ENCODE peak calls at places on chromosomes 12 and 14, in six cellular contexts. X is HepG2; J is suprapubic skin; F is gastrocnemius medialis; G is mammary epithelial cell; R is CD8-positive, alpha-beta memory T cell. U is an unnamed sample.
A peak's percentile ranks its signal among the peaks of the same experiment; 100 is the strongest.

GRCh38 chr12:113208041-113208934 is 13.0 kb upstream of the TPCN1 start:
- DNase-seq in R (peak; percentile 82), G (no peak), F (no peak), X (no peak), J (no peak), U (no peak)

GRCh38 chr14:104214411-104214810 is 76.0 kb downstream of the KIF26A start:
- DNase-seq in G (no peak), X (no peak), J (no peak), R (no peak), F (no peak), U (no peak)

GRCh38 chr12:114774181-114774580 is 90.2 kb upstream of the TBX3 start:
- DNase-seq in X (peak; percentile 67), R (no peak), F (no peak), G (no peak), J (no peak), U (no peak)

GRCh38 chr12:39393890-39394289 is 49.0 kb downstream of the KIF21A start:
- DNase-seq in X (no peak), J (no peak), F (no peak), R (no peak), G (no peak), U (no peak)

GRCh38 chr12:14974633-14975032 is 1.8 kb downstream of the PDE6H start:
- DNase-seq in F (no peak), G (no peak), R (no peak), X (no peak), J (no peak), U (no peak)

GRCh38 chr12:80553316-80553715 is 109.3 kb downstream of the PTPRQ start:
- DNase-seq in R (no peak), F (no peak), J (no peak), G (peak; percentile 65), X (no peak), U (peak; percentile 43)

GRCh38 chr12:1544991-1545700 is 49.2 kb downstream of the FBXL14 start:
- DNase-seq in R (no peak), F (no peak), J (no peak), G (no peak), X (peak; percentile 7), U (no peak)

GRCh38 chr14:100440207-100440631 is 117.1 kb downstream of the SLC25A47 start:
- DNase-seq in G (peak; percentile 79), X (peak; percentile 73), R (no peak), J (no peak), F (peak; percentile 77), U (peak; percentile 81)

GRCh38 chr12:97142737-97143450 is 235.8 kb downstream of the NEDD1 start:
- DNase-seq in G (no peak), F (no peak), J (no peak), X (no peak), R (no peak), U (no peak)

GRCh38 chr12:13627536-13627935 is 353.9 kb downstream of the GRIN2B start:
- DNase-seq in F (no peak), G (no peak), X (no peak), J (no peak), R (no peak), U (no peak)

GRCh38 chr14:93281937-93282336 is 50.9 kb downstream of the BTBD7 start:
- DNase-seq in J (no peak), R (no peak), G (no peak), X (no peak), F (no peak), U (no peak)

DNA sequence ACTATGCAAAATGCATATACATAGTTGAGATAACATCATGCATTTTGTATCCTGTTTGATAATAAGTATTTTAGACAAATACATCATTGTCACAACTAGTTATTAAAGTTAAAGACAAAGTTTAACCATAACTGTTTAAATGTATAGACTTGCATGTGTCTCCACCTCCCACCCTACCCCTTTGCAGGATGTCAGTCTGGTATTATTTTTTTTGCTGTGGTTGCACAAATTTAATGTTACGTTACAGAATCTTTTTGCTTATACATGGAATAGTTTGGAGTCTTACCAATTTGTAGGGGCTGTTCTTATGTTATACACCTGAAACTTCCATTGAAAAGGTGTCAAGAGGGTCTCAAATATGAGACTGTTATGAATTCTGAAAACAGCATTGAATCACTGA is 5.6 kb downstream of the CHST11 start:
- DNase-seq in G (no peak), F (no peak), J (no peak), X (no peak), R (no peak), U (no peak)
- H3K4me1 ChIP-seq in G (peaks cover 21% of the 10 kb centered on the region), F (peaks cover 18% of the 10 kb centered on the region), J (peaks cover 26% of the 10 kb centered on the region), X (no peaks in the 10 kb centered on the region), R (peaks cover 76% of the 10 kb centered on the region), U (peaks cover 6% of the 10 kb centered on the region)

DNA sequence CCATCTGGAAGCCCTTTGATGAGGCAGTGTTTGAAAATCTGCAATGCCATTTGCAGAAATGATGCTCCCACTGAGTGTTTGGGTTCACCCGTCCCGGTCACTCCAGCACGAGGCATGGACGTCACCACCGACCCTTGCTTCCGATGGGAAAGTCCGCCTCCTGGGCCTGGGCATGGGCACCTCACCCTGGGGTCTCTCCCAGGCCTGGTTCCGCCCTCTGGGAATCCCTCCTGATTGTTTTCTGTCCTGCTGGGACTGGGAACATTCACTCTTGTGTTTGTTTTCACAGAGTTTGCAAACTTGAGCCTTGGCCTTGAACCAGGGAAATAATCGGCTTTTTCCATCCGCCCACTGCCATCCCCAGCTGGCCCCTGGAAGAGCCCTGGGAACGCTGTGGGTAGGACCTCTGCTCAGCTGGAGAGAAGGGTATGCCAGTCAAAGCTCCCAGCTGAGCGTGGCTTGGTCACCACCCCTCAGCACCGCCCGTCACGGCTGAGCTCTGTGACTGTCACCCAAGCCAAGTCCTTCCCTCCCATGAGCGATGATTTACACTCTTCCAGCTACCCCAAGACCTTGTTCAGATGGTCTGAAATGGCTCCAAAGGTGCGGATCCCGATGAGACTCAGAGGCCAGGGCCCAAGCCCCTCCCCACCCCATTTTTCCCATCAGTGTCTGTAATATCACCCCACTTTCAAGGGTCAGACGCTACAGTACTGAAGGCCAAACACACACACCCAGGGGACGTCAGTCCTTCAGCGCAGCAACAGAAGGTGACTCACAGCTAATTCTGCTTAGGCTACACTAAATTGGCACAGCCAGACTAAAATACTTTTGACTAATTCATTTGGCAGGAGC is 34.1 kb upstream of the FZD10 start:
- DNase-seq in R (no peak), F (peak; percentile 35), X (no peak), G (no peak), J (peak; percentile 78), U (peak; percentile 41)
- H3K27ac ChIP-seq in R (no peak overlapping the region), F (peak overlapping the region; percentile 59), X (no peak overlapping the region), G (no peak overlapping the region), J (peak overlapping the region; percentile 89), U (peak overlapping the region; percentile 45)

GRCh38 chr12:56300644-56301464 is 724 bp upstream of the CS start:
- DNase-seq in F (no peak), J (peak; percentile 63), R (no peak), X (no peak), G (no peak), U (no peak)

GRCh38 chr12:56299308-56299852 is 750 bp downstream of the CS start:
- DNase-seq in X (no peak), F (no peak), R (peak; percentile 26), G (peak; percentile 53), J (no peak), U (peak; percentile 30)

GRCh38 chr12:56297400-56297799 is 2.7 kb downstream of the CS start:
- DNase-seq in G (no peak), J (no peak), X (no peak), F (no peak), R (no peak), U (no peak)

GRCh38 chr12:56299853-56300643 is at the start of gene CS:
- DNase-seq in J (peak; percentile 100), G (peak; percentile 98), F (peak; percentile 99), X (peak; percentile 96), R (peak; percentile 99), U (peak; percentile 96)

DNA sequence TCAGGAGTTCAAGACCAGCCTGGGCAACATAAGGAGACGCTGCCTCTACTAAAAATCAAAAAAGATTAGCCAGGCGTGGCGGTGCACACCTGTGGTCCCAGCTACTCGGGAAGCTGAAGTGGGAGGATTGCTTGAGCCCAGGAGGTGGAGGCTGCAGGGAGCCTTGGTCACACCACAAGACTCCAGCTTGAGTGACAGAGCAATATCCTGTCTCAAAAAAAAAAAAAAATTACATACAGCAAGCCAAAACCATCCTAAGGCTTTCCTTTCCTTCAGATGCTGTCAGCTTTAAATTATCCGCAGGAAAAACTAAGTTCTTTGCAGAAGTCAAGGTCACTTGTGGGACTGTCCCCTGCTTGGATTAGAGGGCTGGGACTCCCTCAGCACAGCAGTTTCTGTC is 1.3 kb downstream of the CS start:
- DNase-seq in G (no peak), J (no peak), F (no peak), X (no peak), R (no peak), U (no peak)
- H3K4me1 ChIP-seq in G (peaks cover 13% of the 10 kb centered on the region), J (peaks cover 54% of the 10 kb centered on the region), F (peaks cover 78% of the 10 kb centered on the region), X (peaks cover 74% of the 10 kb centered on the region), R (peaks cover 44% of the 10 kb centered on the region), U (no peaks in the 10 kb centered on the region)

GRCh38 chr12:96083020-96083489 is 47.7 kb upstream of the LTA4H start:
- DNase-seq in X (no peak), R (no peak), F (no peak), G (no peak), J (no peak), U (no peak)
- H3K27ac ChIP-seq in X (no peak overlapping the region), R (no peak overlapping the region), F (no peak overlapping the region), G (no peak overlapping the region), J (no peak overlapping the region), U (no peak overlapping the region)

DNA sequence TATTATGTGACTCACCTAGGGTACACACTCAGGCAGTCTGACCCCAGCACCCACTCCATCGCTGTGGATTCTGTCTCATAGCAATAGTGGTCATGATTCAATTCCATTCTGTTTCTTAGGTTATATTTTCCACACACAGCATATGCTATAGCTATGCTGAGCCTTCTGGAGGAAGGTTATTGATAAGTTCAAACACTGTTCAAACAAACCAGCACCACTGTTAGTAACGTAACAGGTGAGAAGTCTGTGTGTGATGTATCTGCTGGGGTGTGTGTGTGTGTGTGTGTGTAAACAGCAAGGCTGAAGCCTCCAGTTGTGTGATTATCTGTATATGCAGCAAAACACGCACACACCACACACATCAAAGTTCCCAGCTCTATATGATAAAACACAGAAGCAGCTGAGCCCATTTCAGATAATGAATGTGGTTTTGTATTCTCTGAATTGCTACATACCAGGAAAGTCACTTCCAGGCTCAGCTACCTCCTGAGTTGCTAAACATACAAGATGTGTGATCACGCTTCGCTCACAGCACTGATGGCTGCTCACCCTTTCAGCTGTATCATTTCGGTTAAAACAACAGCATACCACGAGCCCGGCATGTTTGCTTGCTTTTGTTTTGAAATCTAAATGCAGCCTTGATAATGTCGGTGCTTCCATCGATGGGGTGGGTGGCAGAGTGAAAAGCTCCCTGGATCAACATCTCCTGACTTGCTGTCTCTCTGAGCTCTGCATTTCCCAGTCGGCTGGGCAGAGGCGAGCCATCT is 6.8 kb upstream of the SYNE3 start:
- DNase-seq in F (no peak), G (no peak), X (peak; percentile 95), R (no peak), J (no peak), U (no peak)
- H3K4me1 ChIP-seq in F (peaks cover 44% of the 10 kb centered on the region), G (peaks cover 46% of the 10 kb centered on the region), X (peaks cover 99% of the 10 kb centered on the region), R (peaks cover 80% of the 10 kb centered on the region), J (peaks cover 73% of the 10 kb centered on the region), U (peaks cover 30% of the 10 kb centered on the region)

DNA sequence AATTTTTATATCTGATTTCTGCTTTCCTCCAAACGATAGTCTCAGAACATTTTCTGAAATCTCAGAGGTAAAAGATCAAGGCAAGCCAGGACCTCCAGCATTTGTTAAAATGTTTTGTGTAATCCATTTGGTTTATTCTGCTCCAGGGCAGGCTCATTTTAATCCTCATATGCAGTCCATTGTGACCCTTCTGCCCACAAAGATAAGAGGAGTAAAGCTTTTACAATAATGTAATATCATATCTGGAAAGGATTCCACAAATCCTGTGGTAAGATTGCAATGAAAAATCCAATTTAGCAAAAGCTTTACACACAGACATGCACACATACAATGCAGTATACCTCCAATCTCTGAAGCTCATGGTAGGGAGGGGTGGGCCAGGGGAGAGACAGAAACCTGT is 55.3 kb upstream of the KCNH5 start:
- DNase-seq in X (no peak), G (no peak), J (no peak), R (no peak), F (no peak), U (no peak)
- H3K27ac ChIP-seq in X (no peak overlapping the region), G (no peak overlapping the region), J (no peak overlapping the region), R (no peak overlapping the region), F (no peak overlapping the region), U (no peak overlapping the region)

GRCh38 chr12:47156167-47156736 is 76.5 kb upstream of the AMIGO2 start:
- DNase-seq in X (no peak), J (no peak), F (no peak), R (peak; percentile 4), G (peak; percentile 14), U (no peak)
- H3K4me1 ChIP-seq in X (no peaks in the 10 kb centered on the region), J (peaks cover 10% of the 10 kb centered on the region), F (no peaks in the 10 kb centered on the region), R (peaks cover 18% of the 10 kb centered on the region), G (no peaks in the 10 kb centered on the region), U (no peaks in the 10 kb centered on the region)